ENCODE peak calls at places on chromosome 17, in ten cellular contexts. F is iris pigment epithelial cell; V is RPMI7951; W is KBM-7; R is effector memory CD4-positive, alpha-beta T cell; Q is colonic mucosa; M is EL; K is NCI-H460; H is M059J; I is Peyer's patch. O is an unnamed sample.
A peak's percentile ranks its signal among the peaks of the same experiment; 100 is the strongest.

GRCh38 chr17:78974635-78975591 is 4.8 kb downstream of the LGALS3BP start:
- DNase-seq in F (peak; percentile 88), V (no peak), W (peak; percentile 25), R (no peak), Q (peak; percentile 83), M (peak; percentile 46), K (peak; percentile 66), H (no peak), I (peak; percentile 75), O (peak; percentile 70)

GRCh38 chr17:7307686-7308624 is 527 bp downstream of the EIF5A start:
- DNase-seq in F (peak; percentile 38), V (no peak), W (no peak), R (peak; percentile 48), Q (peak; percentile 59), M (peak; percentile 38), K (no peak), H (peak; percentile 22), I (peak; percentile 70), O (no peak)

GRCh38 chr17:4479982-4480751 is 18.5 kb upstream of the SPNS2 start:
- DNase-seq in F (no peak), V (no peak), W (no peak), R (no peak), Q (peak; percentile 71), M (no peak), K (no peak), H (no peak), I (no peak), O (no peak)

GRCh38 chr17:68011199-68011665 is 15.0 kb upstream of the C17orf58 start:
- DNase-seq in F (no peak), V (peak; percentile 37), W (peak; percentile 68), R (peak; percentile 27), Q (peak; percentile 60), M (peak; percentile 39), K (peak; percentile 46), H (peak; percentile 35), I (peak; percentile 80), O (no peak)

GRCh38 chr17:59962739-59963318 is 1.7 kb downstream of the RNFT1 start:
- DNase-seq in F (no peak), V (no peak), W (no peak), R (no peak), Q (no peak), M (no peak), K (no peak), H (no peak), I (no peak), O (no peak)

GRCh38 chr17:83179811-83180210 is 100.4 kb downstream of the METRNL start:
- DNase-seq in F (no peak), V (no peak), W (no peak), R (no peak), Q (no peak), M (no peak), K (no peak), H (no peak), I (no peak), O (no peak)

GRCh38 chr17:57834146-57834741 is 15.6 kb downstream of the MRPS23 start:
- DNase-seq in F (no peak), V (peak; percentile 68), W (no peak), R (no peak), Q (no peak), M (no peak), K (no peak), H (peak; percentile 88), I (no peak), O (no peak)

GRCh38 chr17:2724783-2725164 is 13.2 kb upstream of the CLUH start:
- DNase-seq in F (peak; percentile 37), V (no peak), W (peak; percentile 51), R (no peak), Q (peak; percentile 54), M (peak; percentile 29), K (peak; percentile 47), H (no peak), I (peak; percentile 65), O (no peak)

GRCh38 chr17:68462381-68463210 is 5.3 kb upstream of the WIPI1 start:
- DNase-seq in F (peak; percentile 77), V (peak; percentile 75), W (peak; percentile 82), R (peak; percentile 49), Q (peak; percentile 80), M (peak; percentile 83), K (peak; percentile 89), H (peak; percentile 83), I (peak; percentile 86), O (peak; percentile 49)

GRCh38 chr17:35774499-35774898 is 13.8 kb downstream of the C17orf50 start:
- DNase-seq in F (no peak), V (no peak), W (no peak), R (no peak), Q (peak; percentile 82), M (no peak), K (no peak), H (peak; percentile 66), I (no peak), O (no peak)

GRCh38 chr17:10127819-10128375 is 70.5 kb downstream of the GAS7 start:
- DNase-seq in F (peak; percentile 86), V (peak; percentile 81), W (no peak), R (no peak), Q (peak; percentile 61), M (peak; percentile 81), K (no peak), H (no peak), I (peak; percentile 76), O (peak; percentile 93)

GRCh38 chr17:59451706-59452105 is 113.7 kb upstream of the DHX40 start:
- DNase-seq in F (peak; percentile 82), V (peak; percentile 9), W (no peak), R (no peak), Q (no peak), M (peak; percentile 74), K (no peak), H (peak; percentile 82), I (no peak), O (no peak)

GRCh38 chr17:33142703-33143299 is 150.3 kb downstream of the ASIC2 start:
- DNase-seq in F (peak; percentile 7), V (peak; percentile 19), W (peak; percentile 32), R (no peak), Q (peak; percentile 27), M (peak; percentile 10), K (peak; percentile 12), H (peak; percentile 21), I (no peak), O (no peak)

GRCh38 chr17:73256220-73256619 is 5.5 kb downstream of the CPSF4L start:
- DNase-seq in F (no peak), V (no peak), W (no peak), R (no peak), Q (no peak), M (no peak), K (no peak), H (no peak), I (no peak), O (no peak)

GRCh38 chr17:49450735-49451134 is 36.1 kb upstream of the PHB1 start:
- DNase-seq in F (peak; percentile 17), V (peak; percentile 63), W (peak; percentile 28), R (no peak), Q (no peak), M (peak; percentile 61), K (no peak), H (peak; percentile 56), I (no peak), O (no peak)